ENCODE peak calls at places on chromosomes 1 and 21, in eight cellular contexts. W, Z, N, H, F, D, E and R are unnamed samples.

GRCh38 chr21:31052489-31053142 is 14.3 kb upstream of the KRTAP19-8 start:
- DNase-seq in H (no peak), F (no peak), Z (no peak), N (no peak), E (no peak), D (no peak), W (no peak), R (no peak)

GRCh38 chr1:32538887-32539583 is at the start of gene ZBTB8A:
- DNase-seq in F (peak; percentile 37), W (peak; percentile 79), N (peak; percentile 48), H (peak; percentile 39), E (peak; percentile 51), D (peak; percentile 54), Z (peak; percentile 67), R (peak; percentile 55)

GRCh38 chr1:59432531-59433439 is 135.9 kb downstream of the FGGY start:
- DNase-seq in Z (no peak), F (no peak), H (no peak), N (no peak), W (no peak), E (no peak), D (no peak), R (no peak)

GRCh38 chr1:45009956-45010854 is 919 bp downstream of the HECTD3 start:
- DNase-seq in W (no peak), Z (no peak), H (no peak), D (no peak), E (peak; percentile 52), N (peak; percentile 57), F (no peak), R (peak; percentile 53)

GRCh38 chr1:199113265-199113869 is 474.5 kb downstream of the PTPRC start:
- DNase-seq in W (peak; percentile 85), N (peak; percentile 75), D (peak; percentile 70), H (no peak), Z (peak; percentile 87), F (peak; percentile 24), E (peak; percentile 60), R (peak; percentile 69)

GRCh38 chr1:235739631-235740030 is 90.0 kb upstream of the GNG4 start:
- DNase-seq in D (no peak), H (no peak), Z (peak; percentile 45), E (no peak), N (no peak), W (no peak), F (no peak), R (no peak)

GRCh38 chr1:222276062-222276461 is 271.8 kb downstream of the HHIPL2 start:
- DNase-seq in E (no peak), Z (no peak), N (no peak), F (no peak), H (no peak), W (no peak), D (no peak), R (no peak)

GRCh38 chr1:147669475-147670318 is 627 bp downstream of the ACP6 start:
- DNase-seq in N (peak; percentile 96), H (peak; percentile 40), W (peak; percentile 33), F (peak; percentile 45), E (peak; percentile 62), Z (peak; percentile 57), D (peak; percentile 51), R (peak; percentile 75)

GRCh38 chr21:35053356-35054096 is 4.4 kb upstream of the RUNX1 start:
- DNase-seq in F (no peak), Z (no peak), W (no peak), N (no peak), D (no peak), E (peak; percentile 47), H (no peak), R (no peak)
- TF ChIP-seq CTCF in F (no peak), Z (no peak), W (no peak), N (no peak), D (no peak), E (no peak), H (no peak), R (no peak)

GRCh38 chr1:64251971-64252370 is 48.5 kb downstream of the UBE2U start:
- DNase-seq in N (no peak), W (no peak), F (no peak), E (no peak), Z (no peak), H (no peak), D (no peak), R (no peak)
- TF ChIP-seq CTCF in N (no peak), W (peak; percentile 45), F (no peak), E (no peak), Z (peak; percentile 28), H (no peak), D (no peak), R (no peak)

DNA sequence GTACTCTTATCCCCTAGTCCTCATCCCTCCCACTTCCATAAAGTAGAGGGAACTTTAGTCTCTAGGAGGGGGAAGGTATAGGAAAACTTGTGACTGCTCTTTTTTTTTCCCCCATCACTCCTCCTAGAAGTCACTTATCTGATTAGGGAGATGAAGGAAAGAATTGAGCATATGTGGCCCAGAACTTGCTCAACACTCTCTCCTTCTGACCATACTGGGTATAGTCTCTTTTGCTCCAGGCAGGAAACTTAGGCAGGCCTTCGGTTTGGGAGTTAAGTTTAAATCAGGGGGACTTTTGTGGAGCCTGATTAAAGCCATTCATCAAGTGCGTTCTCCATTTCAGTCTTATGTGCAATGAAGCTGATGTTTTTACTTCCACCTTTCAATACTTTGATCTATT is 5.8 kb downstream of the UBE2U start:
- DNase-seq in E (no peak), Z (no peak), W (no peak), D (no peak), F (no peak), H (no peak), N (no peak), R (no peak)
- TF ChIP-seq CTCF in E (no peak), Z (no peak), W (peak; percentile 10), D (no peak), F (no peak), H (no peak), N (no peak), R (no peak)

DNA sequence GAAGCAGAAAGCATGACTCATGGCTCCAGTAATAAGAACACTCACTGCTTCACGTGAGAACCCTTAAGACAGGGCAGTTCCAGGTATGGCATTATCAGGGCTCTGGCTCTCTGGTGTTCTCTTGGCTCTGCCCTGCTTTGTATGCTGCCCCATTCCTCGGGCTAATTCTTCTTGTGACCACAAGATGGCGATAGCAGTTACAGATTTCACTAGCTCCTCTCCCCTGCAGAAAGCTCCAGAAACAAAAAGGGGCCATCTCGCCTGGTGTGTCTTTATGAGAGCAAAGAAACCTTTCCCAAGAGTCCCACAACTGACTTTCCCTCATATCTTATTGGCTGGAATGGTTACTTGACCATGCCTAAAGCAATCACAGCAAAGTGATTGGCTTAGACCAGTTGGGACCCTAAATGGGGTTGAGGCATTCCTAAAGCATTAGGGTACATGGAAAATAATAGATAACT is 60.1 kb downstream of the F3 start:
- DNase-seq in D (peak; percentile 47), E (peak; percentile 22), H (no peak), F (peak; percentile 23), N (peak; percentile 34), Z (peak; percentile 81), W (peak; percentile 83), R (peak; percentile 61)
- TF ChIP-seq CTCF in D (peak; percentile 72), E (peak; percentile 84), H (peak; percentile 77), F (peak; percentile 88), N (peak; percentile 60), Z (peak; percentile 85), W (peak; percentile 86), R (peak; percentile 69)

GRCh38 chr1:54425152-54425584 is 19.0 kb upstream of the SSBP3 start:
- DNase-seq in E (no peak), Z (no peak), D (no peak), F (no peak), W (no peak), N (no peak), H (no peak), R (no peak)
- TF ChIP-seq CTCF in E (no peak), Z (no peak), D (no peak), F (no peak), W (no peak), N (no peak), H (no peak), R (no peak)

DNA sequence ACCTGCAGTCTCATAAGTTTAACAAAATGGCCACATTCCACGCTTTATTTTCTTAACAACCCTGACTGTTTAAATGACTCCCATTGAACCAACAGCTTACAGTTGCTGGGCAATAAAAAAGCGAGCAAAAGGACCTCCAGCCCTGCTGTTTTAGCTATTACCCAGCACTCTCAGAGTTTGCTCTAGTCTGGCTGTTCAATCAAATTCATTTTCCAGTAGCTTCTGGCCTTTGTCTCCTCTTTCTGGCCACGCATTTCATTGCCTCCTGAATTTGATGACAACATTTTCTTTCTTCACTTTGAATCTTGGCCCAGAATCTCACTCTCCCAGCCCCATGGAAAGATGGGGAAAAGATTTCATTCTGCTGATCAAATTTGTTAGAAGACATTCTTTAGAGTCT is 44.1 kb upstream of the DOCK7 start:
- DNase-seq in W (no peak), H (no peak), E (no peak), Z (no peak), F (no peak), D (no peak), N (no peak), R (no peak)
- TF ChIP-seq CTCF in W (no peak), H (no peak), E (no peak), Z (no peak), F (no peak), D (no peak), N (no peak), R (no peak)

GRCh38 chr1:26233903-26234643 is at the start of gene CEP85:
- DNase-seq in Z (peak; percentile 99), E (peak; percentile 97), W (peak; percentile 97), F (peak; percentile 98), H (peak; percentile 97), D (peak; percentile 99), N (peak; percentile 98), R (peak; percentile 94)
- TF ChIP-seq CTCF in Z (peak; percentile 82), E (peak; percentile 73), W (peak; percentile 92), F (peak; percentile 80), H (peak; percentile 81), D (peak; percentile 49), N (peak; percentile 90), R (peak; percentile 57)

DNA sequence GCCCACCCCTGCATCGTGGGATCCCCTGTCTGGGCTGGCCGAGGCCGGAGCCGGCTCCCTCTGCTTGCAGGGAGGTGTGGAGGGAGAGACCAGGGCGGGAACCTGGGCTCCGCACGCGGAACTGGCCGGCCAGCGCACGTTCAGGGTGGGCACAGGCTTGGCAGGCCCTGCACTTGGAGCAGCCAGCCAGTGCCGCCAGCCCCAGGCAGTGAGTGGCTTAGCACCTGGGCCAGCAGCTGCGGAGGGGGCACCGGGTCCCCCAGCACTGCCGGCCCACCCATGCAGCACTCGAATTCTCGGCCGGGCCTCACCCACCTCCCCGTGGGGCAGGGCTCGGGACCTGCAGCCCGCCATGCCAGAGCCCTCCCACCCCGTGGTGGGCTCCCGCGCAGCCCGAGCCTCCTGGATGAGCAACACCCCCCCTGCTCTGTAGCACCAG is 422.6 kb downstream of the AMY1C start:
- DNase-seq in D (no peak), W (no peak), F (no peak), H (no peak), Z (no peak), E (no peak), N (no peak), R (no peak)
- TF ChIP-seq CTCF in D (no peak), W (no peak), F (no peak), H (no peak), Z (no peak), E (no peak), N (no peak), R (no peak)